ENCODE peak calls at places on chromosomes 5 and 9, in eight cellular contexts. U, Y, D, L, R, I, E and H are unnamed samples.

GRCh38 chr5:115179959-115180709 is 10.4 kb upstream of the TRIM36 start:
- DNase-seq in D (peak; percentile 47), E (no peak), R (peak; percentile 41), U (no peak), L (peak; percentile 56), Y (peak; percentile 9), I (no peak), H (peak; percentile 18)

GRCh38 chr5:60959156-60959555 is 14.2 kb downstream of the NDUFAF2 start:
- DNase-seq in Y (peak; percentile 10), U (no peak), I (no peak), E (no peak), D (peak; percentile 31), R (no peak), L (peak; percentile 32), H (no peak)

GRCh38 chr5:74991522-74991921 is 60.8 kb downstream of the GCNT4 start:
- DNase-seq in R (no peak), U (no peak), D (no peak), Y (no peak), I (no peak), E (no peak), L (no peak), H (no peak)

GRCh38 chr5:305459-305858 is 16.1 kb upstream of the AHRR start:
- DNase-seq in R (no peak), Y (no peak), E (no peak), I (no peak), D (no peak), U (no peak), L (no peak), H (no peak)

GRCh38 chr9:93517331-93517730 is 59.1 kb upstream of the PHF2 start:
- DNase-seq in Y (no peak), U (no peak), L (peak; percentile 64), D (no peak), I (no peak), E (no peak), R (no peak), H (no peak)

GRCh38 chr5:97266576-97266975 is 83.5 kb upstream of the RIOK2 start:
- DNase-seq in E (no peak), U (no peak), L (no peak), I (no peak), D (no peak), R (no peak), Y (no peak), H (peak; percentile 55)

GRCh38 chr9:135225619-135226228 is 138.3 kb downstream of the OLFM1 start:
- DNase-seq in I (no peak), E (no peak), L (no peak), U (no peak), Y (no peak), D (no peak), R (no peak), H (no peak)

GRCh38 chr5:1514027-1514818 is 9.5 kb downstream of the LPCAT1 start:
- DNase-seq in R (no peak), D (no peak), Y (no peak), E (peak; percentile 40), I (peak; percentile 1), U (no peak), L (no peak), H (peak; percentile 10)

GRCh38 chr9:85077954-85078353 is 408.4 kb downstream of the NTRK2 start:
- DNase-seq in D (no peak), E (no peak), U (no peak), I (no peak), L (no peak), Y (no peak), R (no peak), H (no peak)

GRCh38 chr5:134133995-134134541 is 19.6 kb downstream of the TCF7 start:
- DNase-seq in Y (no peak), D (no peak), L (no peak), R (no peak), E (no peak), I (no peak), U (no peak), H (peak; percentile 11)

GRCh38 chr5:449151-449550 is 6.2 kb downstream of the EXOC3 start:
- DNase-seq in D (no peak), R (no peak), I (no peak), L (no peak), U (no peak), Y (no peak), E (no peak), H (no peak)

GRCh38 chr9:123049589-123050222 is 16.2 kb downstream of the GPR21 start:
- DNase-seq in U (no peak), I (no peak), D (peak; percentile 44), Y (peak; percentile 32), R (no peak), E (peak; percentile 62), L (peak; percentile 78), H (peak; percentile 56)

GRCh38 chr9:94745806-94746540 is 19.5 kb downstream of the AOPEP start:
- DNase-seq in I (no peak), L (no peak), E (no peak), D (no peak), Y (no peak), U (no peak), R (no peak), H (no peak)

GRCh38 chr9:130837002-130837511 is 2.0 kb downstream of the ABL1 start:
- DNase-seq in R (no peak), Y (no peak), L (peak; percentile 91), E (no peak), U (no peak), D (peak; percentile 73), I (no peak), H (no peak)

GRCh38 chr9:95025213-95026170 is 292.0 kb downstream of the FANCC start:
- DNase-seq in L (peak; percentile 92), R (no peak), E (peak; percentile 72), U (no peak), I (peak; percentile 46), Y (no peak), D (peak; percentile 97), H (peak; percentile 80)

GRCh38 chr5:91109634-91110033 is 273.5 kb downstream of the ARRDC3 start:
- DNase-seq in R (no peak), U (no peak), Y (no peak), D (no peak), L (peak; percentile 67), E (no peak), I (no peak), H (no peak)

GRCh38 chr5:72860499-72860898 is 44.0 kb downstream of the TNPO1 start:
- DNase-seq in D (peak; percentile 34), L (peak; percentile 59), I (no peak), R (no peak), E (no peak), U (no peak), Y (no peak), H (no peak)

GRCh38 chr5:143649869-143650268 is 162.1 kb upstream of the HMHB1 start:
- DNase-seq in Y (no peak), L (peak; percentile 37), E (no peak), I (no peak), D (no peak), R (no peak), U (no peak), H (no peak)

GRCh38 chr5:134845335-134845851 is 375 bp upstream of the C5orf24 start:
- DNase-seq in I (no peak), E (no peak), Y (no peak), R (no peak), L (peak; percentile 73), D (peak; percentile 48), U (no peak), H (no peak)

GRCh38 chr5:100697970-100698369 is 162.8 kb downstream of the FAM174A start:
- DNase-seq in D (no peak), U (no peak), I (no peak), L (no peak), E (no peak), R (no peak), Y (no peak), H (no peak)

GRCh38 chr5:44875661-44876250 is 67.0 kb downstream of the MRPS30 start:
- DNase-seq in I (no peak), D (no peak), R (no peak), Y (no peak), L (peak; percentile 2), E (no peak), U (no peak), H (no peak)

GRCh38 chr9:112301420-112301819 is 32.0 kb downstream of the PTBP3 start:
- DNase-seq in D (no peak), Y (no peak), L (no peak), U (no peak), I (no peak), E (no peak), R (no peak), H (no peak)

GRCh38 chr9:38062498-38063362 is 6.3 kb downstream of the SHB start:
- DNase-seq in D (peak; percentile 82), L (peak; percentile 83), R (no peak), E (no peak), U (no peak), I (no peak), Y (no peak), H (no peak)

GRCh38 chr5:179610903-179611265 is 12.6 kb downstream of the HNRNPH1 start:
- DNase-seq in R (no peak), D (no peak), Y (no peak), E (no peak), I (no peak), L (peak; percentile 37), U (no peak), H (no peak)

GRCh38 chr9:68515304-68516017 is 25.2 kb downstream of the TMEM252 start:
- DNase-seq in R (no peak), U (no peak), I (no peak), L (peak; percentile 89), D (peak; percentile 64), Y (no peak), E (no peak), H (peak; percentile 63)

GRCh38 chr9:133718533-133719315 is 19.4 kb downstream of the SARDH start:
- DNase-seq in I (no peak), E (no peak), L (no peak), Y (no peak), D (no peak), U (no peak), R (no peak), H (no peak)

GRCh38 chr5:112226215-112226614 is 192.9 kb downstream of the EPB41L4A start:
- DNase-seq in I (no peak), R (no peak), E (no peak), U (no peak), L (no peak), D (no peak), Y (no peak), H (no peak)

GRCh38 chr9:136847065-136847826 is 2.0 kb upstream of the PHPT1 start:
- DNase-seq in D (peak; percentile 66), E (no peak), Y (no peak), R (no peak), I (no peak), U (no peak), L (peak; percentile 86), H (no peak)

GRCh38 chr5:169196059-169196458 is 104.9 kb downstream of the SLIT3 start:
- DNase-seq in I (no peak), U (no peak), L (no peak), Y (no peak), R (no peak), D (no peak), E (no peak), H (no peak)

GRCh38 chr9:18720691-18721090 is 246.7 kb downstream of the ADAMTSL1 start:
- DNase-seq in R (no peak), I (no peak), U (no peak), Y (no peak), E (no peak), L (peak; percentile 62), D (peak; percentile 19), H (no peak)

GRCh38 chr5:136089804-136090203 is 42.8 kb upstream of the SMAD5 start:
- DNase-seq in D (no peak), Y (no peak), U (no peak), I (no peak), R (no peak), E (peak; percentile 46), L (no peak), H (peak; percentile 35)

GRCh38 chr5:174327317-174327864 is 281.9 kb downstream of the NSG2 start:
- DNase-seq in Y (peak; percentile 93), R (no peak), E (peak; percentile 61), D (peak; percentile 74), I (peak; percentile 16), U (no peak), L (peak; percentile 52), H (no peak)

GRCh38 chr9:115254781-115255180 is 136.8 kb upstream of the TNC start:
- DNase-seq in U (no peak), D (no peak), R (peak; percentile 34), I (no peak), L (peak; percentile 21), E (no peak), Y (no peak), H (no peak)

GRCh38 chr5:116301110-116301509 is 216.3 kb downstream of the COMMD10 start:
- DNase-seq in E (no peak), Y (no peak), I (no peak), D (no peak), R (no peak), L (no peak), U (no peak), H (no peak)